ENCODE peak calls at places on chromosomes 16 and 17, in seven cellular contexts. B is fibroblast of mammary gland, N is OCI-M1, U is RKO, Z is T-helper 2 cell, P is bronchial epithelial cell, K is Calu3. A is an unnamed sample.

GRCh38 chr16:46895399-46896313 is 11.5 kb downstream of the GPT2 start:
- DNase-seq in B (no peak), N (no peak), U (no peak), Z (no peak), P (no peak), K (no peak), A (no peak)

GRCh38 chr17:48825446-48826381 is 5.1 kb upstream of the CALCOCO2 start:
- DNase-seq in B (no peak), N (peak), U (peak), Z (no peak), P (peak), K (no peak), A (no peak)

GRCh38 chr16:85798901-85799496 is 345 bp downstream of the EMC8 start:
- DNase-seq in B (peak), N (no peak), U (peak), Z (no peak), P (peak), K (peak), A (peak)

GRCh38 chr16:11671676-11672075 is 3.4 kb downstream of the SNN start:
- DNase-seq in B (no peak), N (no peak), U (no peak), Z (no peak), P (no peak), K (no peak), A (no peak)

GRCh38 chr16:53757971-53758609 is 54.1 kb downstream of the FTO start:
- DNase-seq in B (no peak), N (no peak), U (no peak), Z (no peak), P (no peak), K (no peak), A (no peak)

GRCh38 chr17:76893623-76894358 is 25.6 kb downstream of the MGAT5B start:
- DNase-seq in B (no peak), N (no peak), U (no peak), Z (no peak), P (no peak), K (no peak), A (no peak)

GRCh38 chr17:7186241-7186640 is 7.1 kb upstream of the ASGR1 start:
- DNase-seq in B (peak), N (peak), U (no peak), Z (no peak), P (no peak), K (no peak), A (peak)

GRCh38 chr16:68902376-68903345 is 59.3 kb downstream of the TANGO6 start:
- DNase-seq in B (peak), N (peak), U (peak), Z (no peak), P (peak), K (peak), A (peak)

GRCh38 chr17:44769647-44770084 is 10.9 kb downstream of the ADAM11 start:
- DNase-seq in B (no peak), N (no peak), U (no peak), Z (no peak), P (no peak), K (no peak), A (no peak)

GRCh38 chr17:12537436-12537835 is 128.3 kb upstream of the MYOCD start:
- DNase-seq in B (no peak), N (no peak), U (no peak), Z (no peak), P (peak), K (no peak), A (no peak)

GRCh38 chr16:6204941-6205340 is 1107.3 kb upstream of the EEF2KMT start:
- DNase-seq in B (no peak), N (no peak), U (no peak), Z (no peak), P (no peak), K (no peak), A (no peak)

GRCh38 chr16:47866431-47866830 is 289.4 kb downstream of the ABCC12 start:
- DNase-seq in B (no peak), N (no peak), U (no peak), Z (no peak), P (peak), K (no peak), A (no peak)

GRCh38 chr17:44828919-44829557 is 1.0 kb downstream of the GJC1 start:
- DNase-seq in B (peak), N (no peak), U (no peak), Z (no peak), P (peak), K (no peak), A (peak)

GRCh38 chr17:35588196-35588920 is 1.2 kb downstream of the AP2B1 start:
- DNase-seq in B (peak), N (peak), U (peak), Z (no peak), P (peak), K (peak), A (peak)

GRCh38 chr16:1691276-1691675 is 13.2 kb downstream of the JPT2 start:
- DNase-seq in B (peak), N (no peak), U (peak), Z (no peak), P (peak), K (no peak), A (no peak)

GRCh38 chr16:57245472-57246113 is 534 bp downstream of the ARL2BP start:
- DNase-seq in B (peak), N (peak), U (peak), Z (no peak), P (no peak), K (no peak), A (no peak)

GRCh38 chr17:69596141-69596540 is 181.6 kb downstream of the MAP2K6 start:
- DNase-seq in B (no peak), N (no peak), U (no peak), Z (no peak), P (no peak), K (no peak), A (no peak)

A was measured in NB4.